ENCODE peak calls at places on chromosome 12, in four cellular contexts. U is SK-N-SH, B is HepG2, L is GM12878. N is an unnamed sample.

GRCh38 chr12:68425998-68426397 is 93.8 kb upstream of the MDM1 start:
- DNase-seq in U (no peak), B (no peak), L (no peak), N (no peak)

GRCh38 chr12:40225337-40225983 is 663 bp downstream of the LRRK2 start:
- DNase-seq in U (no peak), B (no peak), L (no peak), N (no peak)

GRCh38 chr12:46472893-46473633 is 100.5 kb upstream of the SLC38A2 start:
- DNase-seq in L (no peak), B (peak), U (peak), N (no peak)

GRCh38 chr12:42473130-42473529 is 116.4 kb downstream of the PRICKLE1 start:
- DNase-seq in L (no peak), U (no peak), B (no peak), N (no peak)

GRCh38 chr12:12229556-12230092 is 37.2 kb downstream of the LRP6 start:
- DNase-seq in L (no peak), U (peak), B (no peak), N (no peak)

GRCh38 chr12:108696111-108696995 is 35.0 kb downstream of the CORO1C start:
- DNase-seq in L (no peak), U (no peak), B (no peak), N (no peak)

GRCh38 chr12:113062502-113063395 is 6.2 kb downstream of the DTX1 start:
- DNase-seq in L (no peak), U (peak), B (no peak), N (no peak)

GRCh38 chr12:121505513-121505912 is 75.3 kb downstream of the KDM2B start:
- DNase-seq in U (no peak), B (no peak), L (no peak), N (no peak)

GRCh38 chr12:87816186-87816585 is 213.0 kb downstream of the C12orf50 start:
- DNase-seq in U (no peak), L (no peak), B (no peak), N (no peak)

GRCh38 chr12:79252358-79253075 is 387.9 kb downstream of the SYT1 start:
- DNase-seq in B (no peak), L (no peak), U (no peak), N (no peak)

GRCh38 chr12:69468237-69469026 is 1.8 kb upstream of the FRS2 start:
- DNase-seq in B (no peak), U (no peak), L (no peak), N (peak)

GRCh38 chr12:95763809-95764253 is 26.7 kb downstream of the NTN4 start:
- DNase-seq in B (peak), U (no peak), L (no peak), N (peak)

GRCh38 chr12:42372154-42372791 is 46.3 kb downstream of the PPHLN1 start:
- DNase-seq in B (peak), L (peak), U (peak), N (peak)

GRCh38 chr12:29867823-29868222 is 84.1 kb upstream of the TMTC1 start:
- DNase-seq in U (no peak), B (no peak), L (no peak), N (no peak)

GRCh38 chr12:15996254-15996653 is 85.1 kb downstream of the DERA start:
- DNase-seq in U (no peak), B (no peak), L (no peak), N (peak)

GRCh38 chr12:7935773-7936581 is at the start of gene SLC2A3:
- DNase-seq in L (peak), U (peak), B (peak), N (peak)

GRCh38 chr12:102169922-102170698 is 27.5 kb downstream of the PMCH start:
- DNase-seq in L (no peak), U (peak), B (peak), N (no peak)

GRCh38 chr12:61757831-61758505 is 502.2 kb upstream of the USP15 start:
- DNase-seq in L (no peak), B (no peak), U (no peak), N (no peak)

GRCh38 chr12:62588916-62589315 is 122.3 kb downstream of the MON2 start:
- DNase-seq in U (no peak), L (no peak), B (peak), N (peak)

GRCh38 chr12:78790148-78790547 is 74.4 kb upstream of the SYT1 start:
- DNase-seq in L (no peak), B (no peak), U (no peak), N (no peak)

GRCh38 chr12:48980389-48980952 is 2.3 kb downstream of the WNT1 start:
- DNase-seq in B (no peak), U (peak), L (no peak), N (no peak)

GRCh38 chr12:46230985-46231384 is 37.9 kb downstream of the SLC38A1 start:
- DNase-seq in B (no peak), L (no peak), U (no peak), N (no peak)

GRCh38 chr12:50222275-50222783 is 55.2 kb upstream of the CERS5 start:
- DNase-seq in L (no peak), U (peak), B (no peak), N (peak)

GRCh38 chr12:52214421-52214802 is 18.6 kb upstream of the KRT7 start:
- DNase-seq in B (no peak), U (no peak), L (no peak), N (no peak)

GRCh38 chr12:95701722-95702418 is 88.7 kb downstream of the NTN4 start:
- DNase-seq in B (no peak), U (no peak), L (no peak), N (no peak)

GRCh38 chr12:3959799-3960560 is 86.8 kb upstream of the PARP11 start:
- DNase-seq in B (peak), U (no peak), L (no peak), N (no peak)
- TF ChIP-seq PBX3 in B (no peak), U (no peak), L (no peak), N (no peak)

GRCh38 chr12:14896477-14897184 is 11.0 kb upstream of the MGP start:
- DNase-seq in B (no peak), L (no peak), U (no peak), N (no peak)
- TF ChIP-seq PBX3 in B (no peak), L (no peak), U (no peak), N (no peak)

GRCh38 chr12:76486011-76486410 is 73.6 kb downstream of the OSBPL8 start:
- DNase-seq in B (no peak), U (no peak), L (no peak), N (no peak)
- TF ChIP-seq PBX3 in B (no peak), U (no peak), L (no peak), N (no peak)

DNA sequence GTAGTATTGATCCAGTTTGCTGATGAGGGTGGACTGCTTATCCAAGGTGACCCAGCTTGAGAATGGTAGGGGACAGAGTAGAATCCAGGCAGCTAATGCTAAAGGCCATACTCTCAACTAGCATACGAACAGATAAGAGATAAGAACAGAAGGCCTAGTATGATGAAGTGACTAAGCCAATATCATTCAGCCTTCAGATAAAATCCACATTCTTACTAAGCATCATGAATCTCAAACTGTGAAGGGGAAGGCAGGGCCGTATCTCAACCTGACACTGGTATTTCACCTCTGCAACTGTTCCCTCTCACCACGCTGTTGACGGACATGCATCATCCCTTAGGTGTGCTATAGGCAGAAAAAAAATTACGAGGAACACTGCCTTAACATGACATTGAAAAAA is 8.1 kb upstream of the CKAP4 start:
- DNase-seq in U (no peak), L (no peak), B (no peak), N (no peak)
- TF ChIP-seq PBX3 in U (no peak), L (no peak), B (no peak), N (no peak)

DNA sequence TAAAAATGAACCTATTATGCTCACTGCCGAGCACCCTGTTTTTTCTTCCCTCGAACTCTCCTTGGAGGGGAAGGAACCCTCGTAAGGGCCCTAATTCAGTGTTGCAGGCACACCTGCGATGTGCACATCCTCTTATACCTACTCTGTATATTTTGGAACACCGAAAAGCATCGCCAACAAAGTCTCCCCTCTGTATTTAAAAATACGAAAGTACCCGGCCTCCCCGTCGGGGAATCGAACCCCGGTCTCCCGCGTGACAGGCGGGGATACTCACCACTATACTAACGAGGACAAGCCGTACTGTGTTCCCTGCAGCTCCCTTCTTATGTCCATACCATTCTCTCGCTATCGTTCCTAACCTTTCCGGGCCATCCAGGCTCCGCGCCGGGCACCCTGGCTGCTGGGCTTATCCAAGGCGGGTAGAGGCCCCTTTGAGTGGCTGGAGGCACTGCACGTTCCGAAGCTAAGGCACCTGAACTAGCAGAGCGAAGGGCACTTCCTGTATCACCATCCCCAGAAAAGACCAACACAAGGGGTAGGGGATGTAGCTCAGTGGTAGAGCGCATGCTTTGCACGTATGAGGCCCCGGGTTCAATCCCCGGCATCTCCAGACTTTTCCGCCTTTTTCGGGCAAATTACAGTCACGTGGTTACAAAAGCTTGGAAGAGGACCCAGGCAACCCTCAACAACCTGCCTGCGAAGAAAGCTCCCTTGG is 25.1 kb upstream of the UBC start:
- DNase-seq in B (peak), U (peak), L (peak), N (peak)
- TF ChIP-seq PBX3 in B (no peak), U (peak), L (no peak), N (peak)

GRCh38 chr12:25249951-25250738 is 584 bp downstream of the KRAS start:
- DNase-seq in B (no peak), L (no peak), U (peak), N (peak)
- TF ChIP-seq PBX3 in B (no peak), L (no peak), U (no peak), N (no peak)